ENCODE peak calls at places on chromosomes 5 and 9, in five cellular contexts. Y is progenitor cell of endocrine pancreas; K is CD4-positive, CD25-positive, alpha-beta regulatory T cell; B is NCI-H510A; I is IMR-90. Q is an unnamed sample.

GRCh38 chr9:73079326-73079725 is 72.3 kb upstream of the ANXA1 start:
- DNase-seq in B (no peak), Y (no peak), I (no peak), K (peak; percentile 1), Q (no peak)

GRCh38 chr5:5335708-5336211 is 86.7 kb upstream of the ICE1 start:
- DNase-seq in I (peak; percentile 29), B (no peak), Y (no peak), K (no peak), Q (no peak)

GRCh38 chr9:128043467-128043868 is 23.7 kb downstream of the NAIF1 start:
- DNase-seq in K (no peak), I (no peak), Y (no peak), B (no peak), Q (no peak)

GRCh38 chr5:71699233-71699632 is 19.8 kb upstream of the CARTPT start:
- DNase-seq in K (no peak), Y (no peak), I (no peak), B (no peak), Q (no peak)

GRCh38 chr9:118595719-118596305 is 773.4 kb downstream of the BRINP1 start:
- DNase-seq in I (no peak), K (no peak), Y (no peak), B (no peak), Q (peak; percentile 3)

GRCh38 chr5:138082033-138082432 is 1.8 kb upstream of the WNT8A start:
- DNase-seq in I (no peak), Y (no peak), B (no peak), K (no peak), Q (no peak)

GRCh38 chr5:80620206-80620605 is 34.2 kb upstream of the MSH3 start:
- DNase-seq in I (peak; percentile 59), K (no peak), B (no peak), Y (no peak), Q (no peak)

GRCh38 chr5:71830626-71831539 is 111.8 kb downstream of the CARTPT start:
- DNase-seq in Y (no peak), I (peak; percentile 83), B (no peak), K (no peak), Q (peak; percentile 78)

Q was measured in NCI-H187.